ENCODE peak calls at places on chromosome 1, in eight cellular contexts. One of them, this sample, is unnamed.

GRCh38 chr1:80059940-80060339 is 1053.4 kb upstream of the ADGRL4 start:
- DNase-seq in astrocyte of the cerebellum: no peak
- DNase-seq in AG08395: no peak
- DNase-seq in tibial artery: no peak
- DNase-seq in amniotic epithelial cell: peak; percentile 29
- DNase-seq in left kidney: no peak
- DNase-seq in dorsolateral prefrontal cortex: no peak
- DNase-seq in NCI-H2107: no peak
- DNase-seq in this sample: no peak

GRCh38 chr1:116076831-116077230 is 34.4 kb upstream of the MAB21L3 start:
- DNase-seq in dorsolateral prefrontal cortex: no peak
- DNase-seq in NCI-H2107: no peak
- DNase-seq in astrocyte of the cerebellum: no peak
- DNase-seq in tibial artery: no peak
- DNase-seq in amniotic epithelial cell: peak; percentile 6
- DNase-seq in AG08395: no peak
- DNase-seq in left kidney: no peak
- DNase-seq in this sample: no peak

GRCh38 chr1:64851664-64852063 is 106.8 kb downstream of the RAVER2 start:
- DNase-seq in NCI-H2107: no peak
- DNase-seq in left kidney: no peak
- DNase-seq in astrocyte of the cerebellum: no peak
- DNase-seq in dorsolateral prefrontal cortex: no peak
- DNase-seq in amniotic epithelial cell: no peak
- DNase-seq in tibial artery: no peak
- DNase-seq in AG08395: no peak
- DNase-seq in this sample: no peak

GRCh38 chr1:110508038-110508437 is 10.9 kb downstream of the KCNA10 start:
- DNase-seq in dorsolateral prefrontal cortex: no peak
- DNase-seq in tibial artery: peak; percentile 67
- DNase-seq in AG08395: peak; percentile 81
- DNase-seq in amniotic epithelial cell: peak; percentile 29
- DNase-seq in astrocyte of the cerebellum: no peak
- DNase-seq in NCI-H2107: no peak
- DNase-seq in left kidney: peak; percentile 76
- DNase-seq in this sample: peak; percentile 76

GRCh38 chr1:78619803-78620579 is at the start of gene IFI44L:
- DNase-seq in astrocyte of the cerebellum: peak; percentile 18
- DNase-seq in AG08395: peak; percentile 18
- DNase-seq in amniotic epithelial cell: peak; percentile 82
- DNase-seq in dorsolateral prefrontal cortex: no peak
- DNase-seq in tibial artery: peak; percentile 33
- DNase-seq in left kidney: peak; percentile 66
- DNase-seq in NCI-H2107: no peak
- DNase-seq in this sample: peak; percentile 56

GRCh38 chr1:204685236-204686006 is at the start of gene LRRN2:
- DNase-seq in AG08395: no peak
- DNase-seq in astrocyte of the cerebellum: no peak
- DNase-seq in left kidney: peak; percentile 65
- DNase-seq in dorsolateral prefrontal cortex: no peak
- DNase-seq in tibial artery: no peak
- DNase-seq in NCI-H2107: no peak
- DNase-seq in amniotic epithelial cell: no peak
- DNase-seq in this sample: peak; percentile 37

GRCh38 chr1:168752171-168752570 is 23.2 kb upstream of the DPT start:
- DNase-seq in NCI-H2107: no peak
- DNase-seq in dorsolateral prefrontal cortex: no peak
- DNase-seq in left kidney: no peak
- DNase-seq in astrocyte of the cerebellum: no peak
- DNase-seq in tibial artery: no peak
- DNase-seq in AG08395: no peak
- DNase-seq in amniotic epithelial cell: peak; percentile 86
- DNase-seq in this sample: no peak

GRCh38 chr1:166007176-166007575 is 159.6 kb downstream of the FAM78B start:
- DNase-seq in amniotic epithelial cell: no peak
- DNase-seq in AG08395: no peak
- DNase-seq in left kidney: no peak
- DNase-seq in dorsolateral prefrontal cortex: no peak
- DNase-seq in astrocyte of the cerebellum: no peak
- DNase-seq in NCI-H2107: no peak
- DNase-seq in tibial artery: no peak
- DNase-seq in this sample: no peak

GRCh38 chr1:96521994-96522760 is 199.4 kb upstream of the PTBP2 start:
- DNase-seq in amniotic epithelial cell: peak; percentile 18
- DNase-seq in dorsolateral prefrontal cortex: no peak
- DNase-seq in NCI-H2107: no peak
- DNase-seq in tibial artery: no peak
- DNase-seq in AG08395: peak; percentile 22
- DNase-seq in left kidney: no peak
- DNase-seq in astrocyte of the cerebellum: no peak
- DNase-seq in this sample: no peak

GRCh38 chr1:7707527-7707926 is 63.6 kb upstream of the VAMP3 start:
- DNase-seq in AG08395: no peak
- DNase-seq in tibial artery: no peak
- DNase-seq in amniotic epithelial cell: peak; percentile 3
- DNase-seq in left kidney: no peak
- DNase-seq in dorsolateral prefrontal cortex: no peak
- DNase-seq in astrocyte of the cerebellum: no peak
- DNase-seq in NCI-H2107: no peak
- DNase-seq in this sample: no peak

GRCh38 chr1:2547210-2548067 is 8.7 kb upstream of the TNFRSF14 start:
- DNase-seq in amniotic epithelial cell: no peak
- DNase-seq in AG08395: no peak
- DNase-seq in astrocyte of the cerebellum: no peak
- DNase-seq in dorsolateral prefrontal cortex: no peak
- DNase-seq in tibial artery: no peak
- DNase-seq in left kidney: no peak
- DNase-seq in NCI-H2107: no peak
- DNase-seq in this sample: no peak

GRCh38 chr1:53541761-53542550 is 82.8 kb downstream of the DMRTB1 start:
- DNase-seq in amniotic epithelial cell: peak; percentile 95
- DNase-seq in left kidney: peak; percentile 46
- DNase-seq in dorsolateral prefrontal cortex: no peak
- DNase-seq in NCI-H2107: no peak
- DNase-seq in AG08395: peak; percentile 91
- DNase-seq in tibial artery: no peak
- DNase-seq in astrocyte of the cerebellum: peak; percentile 47
- DNase-seq in this sample: peak; percentile 6

GRCh38 chr1:228463559-228464455 is 23.4 kb upstream of the RNF187 start:
- DNase-seq in AG08395: no peak
- DNase-seq in astrocyte of the cerebellum: no peak
- DNase-seq in tibial artery: no peak
- DNase-seq in left kidney: peak; percentile 83
- DNase-seq in dorsolateral prefrontal cortex: peak; percentile 24
- DNase-seq in amniotic epithelial cell: peak; percentile 20
- DNase-seq in NCI-H2107: no peak
- DNase-seq in this sample: no peak

GRCh38 chr1:202919615-202920014 is 7.4 kb downstream of the KLHL12 start:
- DNase-seq in dorsolateral prefrontal cortex: no peak
- DNase-seq in astrocyte of the cerebellum: no peak
- DNase-seq in NCI-H2107: no peak
- DNase-seq in tibial artery: no peak
- DNase-seq in AG08395: no peak
- DNase-seq in amniotic epithelial cell: no peak
- DNase-seq in left kidney: no peak
- DNase-seq in this sample: no peak

GRCh38 chr1:205918955-205919746 is 24.1 kb downstream of the SLC26A9 start:
- DNase-seq in left kidney: peak; percentile 86
- DNase-seq in AG08395: peak; percentile 85
- DNase-seq in astrocyte of the cerebellum: peak; percentile 72
- DNase-seq in dorsolateral prefrontal cortex: peak; percentile 82
- DNase-seq in amniotic epithelial cell: peak; percentile 81
- DNase-seq in NCI-H2107: peak; percentile 85
- DNase-seq in tibial artery: peak; percentile 86
- DNase-seq in this sample: peak; percentile 86

GRCh38 chr1:159927211-159927886 is 2.0 kb upstream of the TAGLN2 start:
- DNase-seq in AG08395: no peak
- DNase-seq in tibial artery: no peak
- DNase-seq in dorsolateral prefrontal cortex: no peak
- DNase-seq in astrocyte of the cerebellum: no peak
- DNase-seq in amniotic epithelial cell: no peak
- DNase-seq in left kidney: no peak
- DNase-seq in NCI-H2107: no peak
- DNase-seq in this sample: no peak

This sample was measured in heart left ventricle.